ENCODE peak calls at places on chromosomes 16 and 17, in seven cellular contexts. One of them, this sample, is unnamed.

GRCh38 chr17:78147315-78147998 is 1.3 kb downstream of the C17orf99 start:
- DNase-seq in activated CD8-positive, alpha-beta memory T cell treated with anti-CD3 and anti-CD28 coated beads, Interleukin-2, amount 50 U/mL, for 4 hours: no peak
- DNase-seq in fibroblast of lung: no peak
- DNase-seq in EL: no peak
- DNase-seq in mucosa of descending colon: peak; percentile 87
- DNase-seq in left ventricle myocardium inferior: no peak
- DNase-seq in fibroblast of gingiva: no peak
- DNase-seq in this sample: no peak

GRCh38 chr16:57574646-57575467 is 32.4 kb downstream of the ADGRG5 start:
- DNase-seq in fibroblast of gingiva: no peak
- DNase-seq in EL: no peak
- DNase-seq in fibroblast of lung: no peak
- DNase-seq in activated CD8-positive, alpha-beta memory T cell treated with anti-CD3 and anti-CD28 coated beads, Interleukin-2, amount 50 U/mL, for 4 hours: no peak
- DNase-seq in mucosa of descending colon: no peak
- DNase-seq in left ventricle myocardium inferior: no peak
- DNase-seq in this sample: no peak

GRCh38 chr17:44146375-44147346 is 4.9 kb downstream of the HROB start:
- DNase-seq in EL: no peak
- DNase-seq in fibroblast of gingiva: no peak
- DNase-seq in left ventricle myocardium inferior: no peak
- DNase-seq in mucosa of descending colon: no peak
- DNase-seq in fibroblast of lung: no peak
- DNase-seq in activated CD8-positive, alpha-beta memory T cell treated with anti-CD3 and anti-CD28 coated beads, Interleukin-2, amount 50 U/mL, for 4 hours: no peak
- DNase-seq in this sample: no peak

GRCh38 chr17:72465191-72466024 is 344.6 kb downstream of the SOX9 start:
- DNase-seq in left ventricle myocardium inferior: no peak
- DNase-seq in fibroblast of gingiva: peak; percentile 59
- DNase-seq in EL: peak; percentile 99
- DNase-seq in mucosa of descending colon: peak; percentile 74
- DNase-seq in activated CD8-positive, alpha-beta memory T cell treated with anti-CD3 and anti-CD28 coated beads, Interleukin-2, amount 50 U/mL, for 4 hours: no peak
- DNase-seq in fibroblast of lung: peak; percentile 88
- DNase-seq in this sample: peak; percentile 94

GRCh38 chr16:72033437-72033836 is 20.9 kb upstream of the HP start:
- DNase-seq in EL: no peak
- DNase-seq in activated CD8-positive, alpha-beta memory T cell treated with anti-CD3 and anti-CD28 coated beads, Interleukin-2, amount 50 U/mL, for 4 hours: no peak
- DNase-seq in fibroblast of gingiva: no peak
- DNase-seq in left ventricle myocardium inferior: no peak
- DNase-seq in fibroblast of lung: no peak
- DNase-seq in mucosa of descending colon: no peak
- DNase-seq in this sample: no peak

GRCh38 chr16:83187404-83187803 is 560.6 kb downstream of the CDH13 start:
- DNase-seq in mucosa of descending colon: no peak
- DNase-seq in left ventricle myocardium inferior: no peak
- DNase-seq in activated CD8-positive, alpha-beta memory T cell treated with anti-CD3 and anti-CD28 coated beads, Interleukin-2, amount 50 U/mL, for 4 hours: no peak
- DNase-seq in fibroblast of lung: peak; percentile 65
- DNase-seq in EL: peak; percentile 85
- DNase-seq in fibroblast of gingiva: no peak
- DNase-seq in this sample: peak; percentile 84

GRCh38 chr17:76710863-76711611 is at the start of gene MXRA7:
- DNase-seq in activated CD8-positive, alpha-beta memory T cell treated with anti-CD3 and anti-CD28 coated beads, Interleukin-2, amount 50 U/mL, for 4 hours: peak; percentile 65
- DNase-seq in fibroblast of gingiva: peak; percentile 68
- DNase-seq in EL: peak; percentile 79
- DNase-seq in mucosa of descending colon: peak; percentile 74
- DNase-seq in fibroblast of lung: peak; percentile 51
- DNase-seq in left ventricle myocardium inferior: peak; percentile 81
- DNase-seq in this sample: peak; percentile 91

GRCh38 chr16:14529010-14529669 is 100.9 kb downstream of the PARN start:
- DNase-seq in fibroblast of lung: peak; percentile 95
- DNase-seq in activated CD8-positive, alpha-beta memory T cell treated with anti-CD3 and anti-CD28 coated beads, Interleukin-2, amount 50 U/mL, for 4 hours: peak; percentile 35
- DNase-seq in fibroblast of gingiva: peak; percentile 92
- DNase-seq in mucosa of descending colon: no peak
- DNase-seq in EL: peak; percentile 84
- DNase-seq in left ventricle myocardium inferior: peak; percentile 63
- DNase-seq in this sample: peak; percentile 94

GRCh38 chr17:81486174-81486810 is 26.3 kb downstream of the ACTG1 start:
- DNase-seq in activated CD8-positive, alpha-beta memory T cell treated with anti-CD3 and anti-CD28 coated beads, Interleukin-2, amount 50 U/mL, for 4 hours: no peak
- DNase-seq in EL: no peak
- DNase-seq in left ventricle myocardium inferior: no peak
- DNase-seq in fibroblast of gingiva: no peak
- DNase-seq in fibroblast of lung: no peak
- DNase-seq in mucosa of descending colon: no peak
- DNase-seq in this sample: no peak

GRCh38 chr16:12907670-12908233 is 6.4 kb downstream of the SHISA9 start:
- DNase-seq in left ventricle myocardium inferior: no peak
- DNase-seq in fibroblast of lung: no peak
- DNase-seq in fibroblast of gingiva: no peak
- DNase-seq in mucosa of descending colon: no peak
- DNase-seq in activated CD8-positive, alpha-beta memory T cell treated with anti-CD3 and anti-CD28 coated beads, Interleukin-2, amount 50 U/mL, for 4 hours: no peak
- DNase-seq in EL: peak; percentile 1
- DNase-seq in this sample: no peak

GRCh38 chr17:14351493-14351892 is 50.6 kb downstream of the HS3ST3B1 start:
- DNase-seq in mucosa of descending colon: no peak
- DNase-seq in fibroblast of lung: no peak
- DNase-seq in fibroblast of gingiva: no peak
- DNase-seq in activated CD8-positive, alpha-beta memory T cell treated with anti-CD3 and anti-CD28 coated beads, Interleukin-2, amount 50 U/mL, for 4 hours: no peak
- DNase-seq in left ventricle myocardium inferior: no peak
- DNase-seq in EL: peak; percentile 40
- DNase-seq in this sample: no peak

GRCh38 chr16:4936181-4936990 is 562 bp downstream of the PPL start:
- DNase-seq in activated CD8-positive, alpha-beta memory T cell treated with anti-CD3 and anti-CD28 coated beads, Interleukin-2, amount 50 U/mL, for 4 hours: no peak
- DNase-seq in mucosa of descending colon: peak; percentile 68
- DNase-seq in left ventricle myocardium inferior: no peak
- DNase-seq in EL: no peak
- DNase-seq in fibroblast of lung: peak; percentile 32
- DNase-seq in fibroblast of gingiva: no peak
- DNase-seq in this sample: peak; percentile 63

GRCh38 chr17:7440113-7440822 is 956 bp downstream of the FGF11 start:
- DNase-seq in fibroblast of gingiva: no peak
- DNase-seq in activated CD8-positive, alpha-beta memory T cell treated with anti-CD3 and anti-CD28 coated beads, Interleukin-2, amount 50 U/mL, for 4 hours: peak; percentile 38
- DNase-seq in mucosa of descending colon: peak; percentile 69
- DNase-seq in fibroblast of lung: peak; percentile 14
- DNase-seq in EL: peak; percentile 61
- DNase-seq in left ventricle myocardium inferior: peak; percentile 71
- DNase-seq in this sample: peak; percentile 51

GRCh38 chr17:58249270-58250133 is 11.1 kb downstream of the LPO start:
- DNase-seq in left ventricle myocardium inferior: peak; percentile 64
- DNase-seq in fibroblast of lung: peak; percentile 51
- DNase-seq in EL: peak; percentile 63
- DNase-seq in mucosa of descending colon: peak; percentile 68
- DNase-seq in activated CD8-positive, alpha-beta memory T cell treated with anti-CD3 and anti-CD28 coated beads, Interleukin-2, amount 50 U/mL, for 4 hours: peak; percentile 82
- DNase-seq in fibroblast of gingiva: peak; percentile 27
- DNase-seq in this sample: peak; percentile 78

GRCh38 chr17:21263351-21263750 is 10.1 kb upstream of the NATD1 start:
- DNase-seq in fibroblast of lung: peak; percentile 42
- DNase-seq in EL: peak; percentile 36
- DNase-seq in left ventricle myocardium inferior: no peak
- DNase-seq in fibroblast of gingiva: peak; percentile 34
- DNase-seq in activated CD8-positive, alpha-beta memory T cell treated with anti-CD3 and anti-CD28 coated beads, Interleukin-2, amount 50 U/mL, for 4 hours: no peak
- DNase-seq in mucosa of descending colon: peak; percentile 5
- DNase-seq in this sample: peak; percentile 41

GRCh38 chr16:49859139-49859947 is 3.4 kb upstream of the ZNF423 start:
- DNase-seq in fibroblast of gingiva: no peak
- DNase-seq in fibroblast of lung: no peak
- DNase-seq in activated CD8-positive, alpha-beta memory T cell treated with anti-CD3 and anti-CD28 coated beads, Interleukin-2, amount 50 U/mL, for 4 hours: no peak
- DNase-seq in left ventricle myocardium inferior: peak; percentile 78
- DNase-seq in mucosa of descending colon: peak; percentile 78
- DNase-seq in EL: peak; percentile 25
- DNase-seq in this sample: no peak

GRCh38 chr17:38590988-38591758 is 14.6 kb downstream of the SRCIN1 start:
- DNase-seq in fibroblast of lung: no peak
- DNase-seq in left ventricle myocardium inferior: no peak
- DNase-seq in activated CD8-positive, alpha-beta memory T cell treated with anti-CD3 and anti-CD28 coated beads, Interleukin-2, amount 50 U/mL, for 4 hours: no peak
- DNase-seq in mucosa of descending colon: no peak
- DNase-seq in fibroblast of gingiva: no peak
- DNase-seq in EL: no peak
- DNase-seq in this sample: peak; percentile 25

GRCh38 chr17:80035687-80035936 is at the start of gene TBC1D16:
- DNase-seq in fibroblast of lung: no peak
- DNase-seq in activated CD8-positive, alpha-beta memory T cell treated with anti-CD3 and anti-CD28 coated beads, Interleukin-2, amount 50 U/mL, for 4 hours: no peak
- DNase-seq in fibroblast of gingiva: no peak
- DNase-seq in EL: no peak
- DNase-seq in mucosa of descending colon: no peak
- DNase-seq in left ventricle myocardium inferior: no peak
- DNase-seq in this sample: no peak

GRCh38 chr17:75575197-75575596 is 12.4 kb upstream of the MYO15B start:
- DNase-seq in fibroblast of gingiva: no peak
- DNase-seq in fibroblast of lung: no peak
- DNase-seq in left ventricle myocardium inferior: no peak
- DNase-seq in EL: no peak
- DNase-seq in mucosa of descending colon: no peak
- DNase-seq in activated CD8-positive, alpha-beta memory T cell treated with anti-CD3 and anti-CD28 coated beads, Interleukin-2, amount 50 U/mL, for 4 hours: no peak
- DNase-seq in this sample: no peak

GRCh38 chr16:5072334-5073278 is 963 bp downstream of the ALG1 start:
- DNase-seq in mucosa of descending colon: no peak
- DNase-seq in activated CD8-positive, alpha-beta memory T cell treated with anti-CD3 and anti-CD28 coated beads, Interleukin-2, amount 50 U/mL, for 4 hours: no peak
- DNase-seq in EL: no peak
- DNase-seq in fibroblast of lung: no peak
- DNase-seq in fibroblast of gingiva: no peak
- DNase-seq in left ventricle myocardium inferior: no peak
- DNase-seq in this sample: no peak

GRCh38 chr17:80180192-80180591 is 10.4 kb downstream of the CARD14 start:
- DNase-seq in activated CD8-positive, alpha-beta memory T cell treated with anti-CD3 and anti-CD28 coated beads, Interleukin-2, amount 50 U/mL, for 4 hours: no peak
- DNase-seq in EL: no peak
- DNase-seq in fibroblast of gingiva: no peak
- DNase-seq in fibroblast of lung: no peak
- DNase-seq in left ventricle myocardium inferior: no peak
- DNase-seq in mucosa of descending colon: no peak
- DNase-seq in this sample: no peak

GRCh38 chr16:27313422-27314160 is at the start of gene IL4R:
- DNase-seq in fibroblast of lung: peak; percentile 71
- DNase-seq in mucosa of descending colon: peak; percentile 87
- DNase-seq in EL: peak; percentile 73
- DNase-seq in fibroblast of gingiva: peak; percentile 80
- DNase-seq in activated CD8-positive, alpha-beta memory T cell treated with anti-CD3 and anti-CD28 coated beads, Interleukin-2, amount 50 U/mL, for 4 hours: peak; percentile 68
- DNase-seq in left ventricle myocardium inferior: peak; percentile 74
- DNase-seq in this sample: peak; percentile 79

GRCh38 chr17:41943492-41943891 is 13.1 kb downstream of the ODAD4 start:
- DNase-seq in EL: no peak
- DNase-seq in fibroblast of gingiva: no peak
- DNase-seq in fibroblast of lung: no peak
- DNase-seq in left ventricle myocardium inferior: no peak
- DNase-seq in activated CD8-positive, alpha-beta memory T cell treated with anti-CD3 and anti-CD28 coated beads, Interleukin-2, amount 50 U/mL, for 4 hours: no peak
- DNase-seq in mucosa of descending colon: no peak
- DNase-seq in this sample: no peak

GRCh38 chr16:82657239-82657638 is 30.5 kb downstream of the CDH13 start:
- DNase-seq in fibroblast of gingiva: peak; percentile 72
- DNase-seq in fibroblast of lung: peak; percentile 82
- DNase-seq in EL: peak; percentile 71
- DNase-seq in mucosa of descending colon: no peak
- DNase-seq in activated CD8-positive, alpha-beta memory T cell treated with anti-CD3 and anti-CD28 coated beads, Interleukin-2, amount 50 U/mL, for 4 hours: no peak
- DNase-seq in left ventricle myocardium inferior: no peak
- DNase-seq in this sample: no peak

GRCh38 chr17:61536417-61536955 is 54.5 kb downstream of the NACA2 start:
- DNase-seq in fibroblast of lung: peak; percentile 58
- DNase-seq in fibroblast of gingiva: peak; percentile 27
- DNase-seq in left ventricle myocardium inferior: no peak
- DNase-seq in activated CD8-positive, alpha-beta memory T cell treated with anti-CD3 and anti-CD28 coated beads, Interleukin-2, amount 50 U/mL, for 4 hours: no peak
- DNase-seq in EL: peak; percentile 40
- DNase-seq in mucosa of descending colon: no peak
- DNase-seq in this sample: no peak

GRCh38 chr16:12300490-12300889 is 324.0 kb downstream of the SNX29 start:
- DNase-seq in fibroblast of lung: no peak
- DNase-seq in EL: no peak
- DNase-seq in left ventricle myocardium inferior: no peak
- DNase-seq in fibroblast of gingiva: no peak
- DNase-seq in mucosa of descending colon: no peak
- DNase-seq in activated CD8-positive, alpha-beta memory T cell treated with anti-CD3 and anti-CD28 coated beads, Interleukin-2, amount 50 U/mL, for 4 hours: no peak
- DNase-seq in this sample: no peak

GRCh38 chr17:45143767-45144198 is 4.5 kb upstream of the HEXIM1 start:
- DNase-seq in fibroblast of gingiva: peak; percentile 98
- DNase-seq in EL: peak; percentile 87
- DNase-seq in mucosa of descending colon: peak; percentile 87
- DNase-seq in fibroblast of lung: peak; percentile 94
- DNase-seq in left ventricle myocardium inferior: peak; percentile 92
- DNase-seq in activated CD8-positive, alpha-beta memory T cell treated with anti-CD3 and anti-CD28 coated beads, Interleukin-2, amount 50 U/mL, for 4 hours: no peak
- DNase-seq in this sample: peak; percentile 71

GRCh38 chr16:14307623-14308356 is 236.7 kb downstream of the MRTFB start:
- DNase-seq in fibroblast of lung: no peak
- DNase-seq in activated CD8-positive, alpha-beta memory T cell treated with anti-CD3 and anti-CD28 coated beads, Interleukin-2, amount 50 U/mL, for 4 hours: no peak
- DNase-seq in mucosa of descending colon: no peak
- DNase-seq in EL: peak; percentile 45
- DNase-seq in fibroblast of gingiva: peak; percentile 65
- DNase-seq in left ventricle myocardium inferior: peak; percentile 45
- DNase-seq in this sample: no peak

GRCh38 chr16:70696952-70697600 is 11.2 kb upstream of the MTSS2 start:
- DNase-seq in left ventricle myocardium inferior: no peak
- DNase-seq in activated CD8-positive, alpha-beta memory T cell treated with anti-CD3 and anti-CD28 coated beads, Interleukin-2, amount 50 U/mL, for 4 hours: no peak
- DNase-seq in fibroblast of gingiva: no peak
- DNase-seq in fibroblast of lung: no peak
- DNase-seq in EL: peak; percentile 88
- DNase-seq in mucosa of descending colon: no peak
- DNase-seq in this sample: no peak

GRCh38 chr17:48057626-48058025 is 9.5 kb downstream of the NFE2L1 start:
- DNase-seq in fibroblast of gingiva: no peak
- DNase-seq in EL: no peak
- DNase-seq in mucosa of descending colon: no peak
- DNase-seq in activated CD8-positive, alpha-beta memory T cell treated with anti-CD3 and anti-CD28 coated beads, Interleukin-2, amount 50 U/mL, for 4 hours: no peak
- DNase-seq in left ventricle myocardium inferior: no peak
- DNase-seq in fibroblast of lung: no peak
- DNase-seq in this sample: no peak

GRCh38 chr17:31373150-31374082 is 18.1 kb upstream of the RAB11FIP4 start:
- DNase-seq in fibroblast of lung: peak; percentile 81
- DNase-seq in fibroblast of gingiva: peak; percentile 64
- DNase-seq in activated CD8-positive, alpha-beta memory T cell treated with anti-CD3 and anti-CD28 coated beads, Interleukin-2, amount 50 U/mL, for 4 hours: no peak
- DNase-seq in EL: peak; percentile 63
- DNase-seq in mucosa of descending colon: no peak
- DNase-seq in left ventricle myocardium inferior: no peak
- DNase-seq in this sample: peak; percentile 75

GRCh38 chr16:84215531-84215930 is 24.3 kb downstream of the KCNG4 start:
- DNase-seq in left ventricle myocardium inferior: no peak
- DNase-seq in fibroblast of gingiva: no peak
- DNase-seq in fibroblast of lung: no peak
- DNase-seq in activated CD8-positive, alpha-beta memory T cell treated with anti-CD3 and anti-CD28 coated beads, Interleukin-2, amount 50 U/mL, for 4 hours: no peak
- DNase-seq in EL: no peak
- DNase-seq in mucosa of descending colon: no peak
- DNase-seq in this sample: no peak

GRCh38 chr16:1745900-1746692 is 25.2 kb downstream of the NME3 start:
- DNase-seq in fibroblast of lung: peak; percentile 50
- DNase-seq in left ventricle myocardium inferior: no peak
- DNase-seq in fibroblast of gingiva: peak; percentile 56
- DNase-seq in activated CD8-positive, alpha-beta memory T cell treated with anti-CD3 and anti-CD28 coated beads, Interleukin-2, amount 50 U/mL, for 4 hours: no peak
- DNase-seq in EL: peak; percentile 98
- DNase-seq in mucosa of descending colon: no peak
- DNase-seq in this sample: peak; percentile 96

GRCh38 chr16:21684199-21684598 is 20.4 kb downstream of the OTOA start:
- DNase-seq in EL: no peak
- DNase-seq in fibroblast of lung: no peak
- DNase-seq in fibroblast of gingiva: no peak
- DNase-seq in activated CD8-positive, alpha-beta memory T cell treated with anti-CD3 and anti-CD28 coated beads, Interleukin-2, amount 50 U/mL, for 4 hours: peak; percentile 26
- DNase-seq in left ventricle myocardium inferior: no peak
- DNase-seq in mucosa of descending colon: no peak
- DNase-seq in this sample: no peak

GRCh38 chr17:71446635-71447034 is 674.2 kb upstream of the SOX9 start:
- DNase-seq in mucosa of descending colon: no peak
- DNase-seq in fibroblast of gingiva: no peak
- DNase-seq in fibroblast of lung: peak; percentile 36
- DNase-seq in activated CD8-positive, alpha-beta memory T cell treated with anti-CD3 and anti-CD28 coated beads, Interleukin-2, amount 50 U/mL, for 4 hours: no peak
- DNase-seq in left ventricle myocardium inferior: no peak
- DNase-seq in EL: no peak
- DNase-seq in this sample: no peak

GRCh38 chr17:73634629-73635028 is 9.6 kb downstream of the SDK2 start:
- DNase-seq in fibroblast of gingiva: no peak
- DNase-seq in left ventricle myocardium inferior: no peak
- DNase-seq in activated CD8-positive, alpha-beta memory T cell treated with anti-CD3 and anti-CD28 coated beads, Interleukin-2, amount 50 U/mL, for 4 hours: no peak
- DNase-seq in fibroblast of lung: no peak
- DNase-seq in mucosa of descending colon: no peak
- DNase-seq in EL: no peak
- DNase-seq in this sample: no peak